ENCODE peak calls at places on chromosome 12, in nine cellular contexts. Z, K, X, S, D, E, C, O and W are unnamed samples.

GRCh38 chr12:119659289-119659897 is 8.5 kb upstream of the PRKAB1 start:
- DNase-seq in X (peak; percentile 62), S (no peak), O (peak; percentile 24), C (peak; percentile 9), D (peak; percentile 47), Z (peak; percentile 63), K (peak; percentile 49), E (no peak), W (no peak)

GRCh38 chr12:5487971-5488955 is 56.4 kb downstream of the NTF3 start:
- DNase-seq in E (no peak), Z (peak; percentile 67), C (no peak), D (no peak), O (no peak), X (no peak), S (no peak), K (no peak), W (no peak)

GRCh38 chr12:131113562-131113961 is 159.9 kb downstream of the ADGRD1 start:
- DNase-seq in D (no peak), X (no peak), Z (no peak), E (peak; percentile 89), C (no peak), K (no peak), O (no peak), S (no peak), W (no peak)

GRCh38 chr12:121801601-121802484 is 2.0 kb upstream of the SETD1B start:
- DNase-seq in Z (no peak), X (peak; percentile 26), K (peak; percentile 96), S (peak; percentile 33), O (peak; percentile 67), E (no peak), D (no peak), C (no peak), W (no peak)

GRCh38 chr12:56979628-56980027 is 22.2 kb upstream of the RDH16 start:
- DNase-seq in S (no peak), E (no peak), O (no peak), K (no peak), D (no peak), C (no peak), Z (no peak), X (no peak), W (no peak)

GRCh38 chr12:53617700-53618099 is 8.5 kb downstream of the ATF7 start:
- DNase-seq in Z (no peak), K (no peak), D (no peak), S (no peak), X (no peak), E (no peak), O (no peak), C (no peak), W (no peak)

GRCh38 chr12:108807476-108807875 is 49.9 kb downstream of the SSH1 start:
- DNase-seq in O (no peak), K (no peak), Z (no peak), E (no peak), C (no peak), S (no peak), X (no peak), D (no peak), W (no peak)

GRCh38 chr12:4763549-4763948 is 43.3 kb downstream of the GALNT8 start:
- DNase-seq in D (no peak), Z (no peak), S (no peak), K (no peak), O (no peak), E (peak; percentile 8), X (peak; percentile 59), C (no peak), W (no peak)

GRCh38 chr12:6044082-6044481 is 80.4 kb downstream of the VWF start:
- DNase-seq in X (peak; percentile 61), E (no peak), Z (peak; percentile 36), O (no peak), K (no peak), C (no peak), S (no peak), D (no peak), W (no peak)

GRCh38 chr12:75834591-75834990 is 197.0 kb downstream of the PHLDA1 start:
- DNase-seq in C (no peak), K (no peak), S (no peak), Z (no peak), E (no peak), X (no peak), D (no peak), O (no peak), W (no peak)

GRCh38 chr12:65868133-65868705 is 43.9 kb downstream of the HMGA2 start:
- DNase-seq in K (no peak), Z (peak; percentile 77), D (no peak), O (no peak), S (no peak), E (no peak), C (no peak), X (no peak), W (no peak)

GRCh38 chr12:70985850-70986249 is 65.3 kb upstream of the PTPRR start:
- DNase-seq in E (no peak), X (no peak), C (no peak), S (no peak), O (no peak), D (no peak), K (no peak), Z (peak; percentile 36), W (no peak)

GRCh38 chr12:46657416-46658411 is 168.1 kb downstream of the SLC38A4 start:
- DNase-seq in Z (no peak), K (no peak), E (no peak), O (no peak), S (no peak), C (no peak), D (no peak), X (no peak), W (no peak)

GRCh38 chr12:30835216-30835615 is 80.5 kb upstream of the CAPRIN2 start:
- DNase-seq in D (no peak), C (no peak), K (no peak), S (no peak), E (no peak), X (no peak), Z (no peak), O (no peak), W (no peak)

GRCh38 chr12:131117438-131118245 is 163.9 kb downstream of the ADGRD1 start:
- DNase-seq in S (no peak), D (no peak), X (no peak), O (no peak), E (no peak), C (no peak), K (no peak), Z (no peak), W (no peak)

GRCh38 chr12:92063641-92064040 is 82.0 kb downstream of the BTG1 start:
- DNase-seq in Z (no peak), X (no peak), D (peak; percentile 70), C (no peak), O (no peak), S (no peak), E (no peak), K (no peak), W (no peak)

GRCh38 chr12:118374126-118374725 is 1.5 kb upstream of the TAOK3 start:
- DNase-seq in S (no peak), Z (no peak), O (no peak), K (no peak), E (no peak), D (no peak), X (no peak), C (no peak), W (no peak)

GRCh38 chr12:116200812-116201211 is 76.7 kb downstream of the MED13L start:
- DNase-seq in S (no peak), O (no peak), K (no peak), E (no peak), X (no peak), C (no peak), Z (peak; percentile 15), D (no peak), W (no peak)

GRCh38 chr12:54595471-54595870 is 7.0 kb upstream of the PPP1R1A start:
- DNase-seq in D (no peak), C (no peak), O (no peak), K (no peak), S (no peak), E (no peak), Z (no peak), X (no peak), W (no peak)

GRCh38 chr12:14366211-14366762 is 805 bp downstream of the ATF7IP start:
- DNase-seq in S (no peak), Z (no peak), E (no peak), D (no peak), C (no peak), K (peak; percentile 68), O (no peak), X (peak; percentile 35), W (no peak)

GRCh38 chr12:127770123-127770522 is 496.8 kb upstream of the TMEM132C start:
- DNase-seq in S (no peak), D (peak; percentile 40), C (no peak), O (no peak), Z (no peak), K (no peak), E (no peak), X (no peak), W (no peak)

GRCh38 chr12:69720748-69721147 is 17.9 kb upstream of the RAB3IP start:
- DNase-seq in D (no peak), Z (no peak), C (no peak), E (no peak), X (no peak), O (no peak), K (no peak), S (no peak), W (no peak)

GRCh38 chr12:115871714-115872113 is 405.8 kb downstream of the MED13L start:
- DNase-seq in K (peak; percentile 18), D (no peak), C (no peak), O (no peak), S (no peak), E (no peak), Z (peak; percentile 54), X (peak; percentile 76), W (no peak)

GRCh38 chr12:111454311-111454710 is 48.6 kb downstream of the SH2B3 start:
- DNase-seq in C (no peak), S (no peak), D (no peak), O (no peak), K (no peak), E (peak; percentile 58), Z (no peak), X (no peak), W (no peak)

GRCh38 chr12:75212072-75212471 is 2.4 kb upstream of the KCNC2 start:
- DNase-seq in X (no peak), K (no peak), S (no peak), E (no peak), D (no peak), O (no peak), Z (no peak), C (no peak), W (no peak)

GRCh38 chr12:57124259-57124877 is 3.9 kb upstream of the LRP1 start:
- DNase-seq in O (peak; percentile 85), S (peak; percentile 45), C (peak; percentile 67), X (peak; percentile 86), K (peak; percentile 74), D (peak; percentile 90), Z (peak; percentile 79), E (peak; percentile 69), W (peak; percentile 33)

GRCh38 chr12:28313631-28314030 is 123.4 kb downstream of the CCDC91 start:
- DNase-seq in O (peak; percentile 4), C (no peak), E (peak; percentile 44), D (peak; percentile 1), X (no peak), K (no peak), S (no peak), Z (peak; percentile 18), W (no peak)